ENCODE peak calls at places on chromosomes 3 and 15, in ten cellular contexts. One of them, this sample, is unnamed.

GRCh38 chr15:35309886-35310285 is 224.8 kb upstream of the NANOGP8 start:
- DNase-seq in cardiac fibroblast: no peak
- DNase-seq in tibial nerve: no peak
- DNase-seq in fibroblast of pulmonary artery: no peak
- DNase-seq in fibroblast of mammary gland: peak
- DNase-seq in astrocyte of the spinal cord: peak
- DNase-seq in AG09309: no peak
- DNase-seq in tibial artery: no peak
- DNase-seq in PC-9: no peak
- DNase-seq in right atrium auricular region: no peak
- DNase-seq in this sample: peak

GRCh38 chr3:64084640-64085039 is 61.3 kb upstream of the PSMD6 start:
- DNase-seq in cardiac fibroblast: peak
- DNase-seq in tibial nerve: no peak
- DNase-seq in fibroblast of pulmonary artery: peak
- DNase-seq in fibroblast of mammary gland: peak
- DNase-seq in astrocyte of the spinal cord: peak
- DNase-seq in AG09309: no peak
- DNase-seq in tibial artery: no peak
- DNase-seq in PC-9: peak
- DNase-seq in right atrium auricular region: no peak
- DNase-seq in this sample: peak

GRCh38 chr3:171813897-171814460 is 3.7 kb upstream of the PLD1 start:
- DNase-seq in cardiac fibroblast: peak
- DNase-seq in tibial nerve: no peak
- DNase-seq in fibroblast of pulmonary artery: peak
- DNase-seq in fibroblast of mammary gland: peak
- DNase-seq in astrocyte of the spinal cord: no peak
- DNase-seq in AG09309: no peak
- DNase-seq in tibial artery: peak
- DNase-seq in PC-9: peak
- DNase-seq in right atrium auricular region: peak
- DNase-seq in this sample: peak

GRCh38 chr15:61483599-61483998 is 254.5 kb upstream of the RORA start:
- DNase-seq in cardiac fibroblast: no peak
- DNase-seq in tibial nerve: no peak
- DNase-seq in fibroblast of pulmonary artery: no peak
- DNase-seq in fibroblast of mammary gland: no peak
- DNase-seq in astrocyte of the spinal cord: no peak
- DNase-seq in AG09309: no peak
- DNase-seq in tibial artery: no peak
- DNase-seq in PC-9: no peak
- DNase-seq in right atrium auricular region: no peak
- DNase-seq in this sample: no peak

GRCh38 chr15:57237282-57237642 is 139.0 kb upstream of the CGNL1 start:
- DNase-seq in cardiac fibroblast: no peak
- DNase-seq in tibial nerve: no peak
- DNase-seq in fibroblast of pulmonary artery: no peak
- DNase-seq in fibroblast of mammary gland: no peak
- DNase-seq in astrocyte of the spinal cord: no peak
- DNase-seq in AG09309: no peak
- DNase-seq in tibial artery: no peak
- DNase-seq in PC-9: no peak
- DNase-seq in right atrium auricular region: no peak
- DNase-seq in this sample: no peak

GRCh38 chr3:197748597-197749314 is 927 bp upstream of the FYTTD1 start:
- DNase-seq in cardiac fibroblast: no peak
- DNase-seq in tibial nerve: no peak
- DNase-seq in fibroblast of pulmonary artery: no peak
- DNase-seq in fibroblast of mammary gland: peak
- DNase-seq in astrocyte of the spinal cord: peak
- DNase-seq in AG09309: no peak
- DNase-seq in tibial artery: no peak
- DNase-seq in PC-9: no peak
- DNase-seq in right atrium auricular region: no peak
- DNase-seq in this sample: peak

GRCh38 chr3:99747915-99748314 is 69.7 kb upstream of the CMSS1 start:
- DNase-seq in cardiac fibroblast: peak
- DNase-seq in tibial nerve: no peak
- DNase-seq in fibroblast of pulmonary artery: peak
- DNase-seq in fibroblast of mammary gland: peak
- DNase-seq in astrocyte of the spinal cord: peak
- DNase-seq in AG09309: no peak
- DNase-seq in tibial artery: no peak
- DNase-seq in PC-9: peak
- DNase-seq in right atrium auricular region: no peak
- DNase-seq in this sample: peak

GRCh38 chr3:155195558-155195957 is 97.9 kb downstream of the STRIT1 start:
- DNase-seq in cardiac fibroblast: no peak
- DNase-seq in tibial nerve: no peak
- DNase-seq in fibroblast of pulmonary artery: no peak
- DNase-seq in fibroblast of mammary gland: no peak
- DNase-seq in astrocyte of the spinal cord: no peak
- DNase-seq in AG09309: no peak
- DNase-seq in tibial artery: no peak
- DNase-seq in PC-9: no peak
- DNase-seq in right atrium auricular region: no peak
- DNase-seq in this sample: no peak

GRCh38 chr15:74206801-74207281 is 4.3 kb upstream of the STRA6 start:
- DNase-seq in cardiac fibroblast: peak
- DNase-seq in tibial nerve: no peak
- DNase-seq in fibroblast of pulmonary artery: no peak
- DNase-seq in fibroblast of mammary gland: no peak
- DNase-seq in astrocyte of the spinal cord: peak
- DNase-seq in AG09309: no peak
- DNase-seq in tibial artery: no peak
- DNase-seq in PC-9: peak
- DNase-seq in right atrium auricular region: no peak
- DNase-seq in this sample: peak

GRCh38 chr3:23645533-23646196 is 160.1 kb upstream of the UBE2E1 start:
- DNase-seq in cardiac fibroblast: no peak
- DNase-seq in tibial nerve: no peak
- DNase-seq in fibroblast of pulmonary artery: no peak
- DNase-seq in fibroblast of mammary gland: no peak
- DNase-seq in astrocyte of the spinal cord: no peak
- DNase-seq in AG09309: no peak
- DNase-seq in tibial artery: no peak
- DNase-seq in PC-9: no peak
- DNase-seq in right atrium auricular region: no peak
- DNase-seq in this sample: no peak

GRCh38 chr3:43087249-43087776 is 18.6 kb downstream of the POMGNT2 start:
- DNase-seq in cardiac fibroblast: peak
- DNase-seq in tibial nerve: no peak
- DNase-seq in fibroblast of pulmonary artery: no peak
- DNase-seq in fibroblast of mammary gland: peak
- DNase-seq in astrocyte of the spinal cord: no peak
- DNase-seq in AG09309: no peak
- DNase-seq in tibial artery: no peak
- DNase-seq in PC-9: no peak
- DNase-seq in right atrium auricular region: no peak
- DNase-seq in this sample: peak

GRCh38 chr3:55522077-55522476 is 35.0 kb upstream of the WNT5A start:
- DNase-seq in cardiac fibroblast: no peak
- DNase-seq in tibial nerve: no peak
- DNase-seq in fibroblast of pulmonary artery: no peak
- DNase-seq in fibroblast of mammary gland: no peak
- DNase-seq in astrocyte of the spinal cord: no peak
- DNase-seq in AG09309: no peak
- DNase-seq in tibial artery: no peak
- DNase-seq in PC-9: no peak
- DNase-seq in right atrium auricular region: no peak
- DNase-seq in this sample: no peak

GRCh38 chr3:44050051-44050570 is 191.6 kb upstream of the TOPAZ1 start:
- DNase-seq in cardiac fibroblast: no peak
- DNase-seq in tibial nerve: no peak
- DNase-seq in fibroblast of pulmonary artery: no peak
- DNase-seq in fibroblast of mammary gland: no peak
- DNase-seq in astrocyte of the spinal cord: no peak
- DNase-seq in AG09309: no peak
- DNase-seq in tibial artery: no peak
- DNase-seq in PC-9: no peak
- DNase-seq in right atrium auricular region: no peak
- DNase-seq in this sample: no peak

GRCh38 chr3:71132995-71133730 is 450.4 kb downstream of the FOXP1 start:
- DNase-seq in cardiac fibroblast: no peak
- DNase-seq in tibial nerve: no peak
- DNase-seq in fibroblast of pulmonary artery: no peak
- DNase-seq in fibroblast of mammary gland: no peak
- DNase-seq in astrocyte of the spinal cord: no peak
- DNase-seq in AG09309: no peak
- DNase-seq in tibial artery: no peak
- DNase-seq in PC-9: no peak
- DNase-seq in right atrium auricular region: no peak
- DNase-seq in this sample: no peak

GRCh38 chr15:48059786-48060185 is 61.0 kb upstream of the SLC24A5 start:
- DNase-seq in cardiac fibroblast: peak
- DNase-seq in tibial nerve: peak
- DNase-seq in fibroblast of pulmonary artery: peak
- DNase-seq in fibroblast of mammary gland: no peak
- DNase-seq in astrocyte of the spinal cord: peak
- DNase-seq in AG09309: no peak
- DNase-seq in tibial artery: peak
- DNase-seq in PC-9: no peak
- DNase-seq in right atrium auricular region: no peak
- DNase-seq in this sample: peak

GRCh38 chr15:91941871-91942270 is 88.4 kb downstream of the SLCO3A1 start:
- DNase-seq in cardiac fibroblast: peak
- DNase-seq in tibial nerve: no peak
- DNase-seq in fibroblast of pulmonary artery: peak
- DNase-seq in fibroblast of mammary gland: peak
- DNase-seq in astrocyte of the spinal cord: no peak
- DNase-seq in AG09309: no peak
- DNase-seq in tibial artery: no peak
- DNase-seq in PC-9: no peak
- DNase-seq in right atrium auricular region: no peak
- DNase-seq in this sample: peak
- TF ChIP-seq CTCF in cardiac fibroblast: no peak
- TF ChIP-seq CTCF in tibial nerve: no peak
- TF ChIP-seq CTCF in fibroblast of pulmonary artery: no peak
- TF ChIP-seq CTCF in fibroblast of mammary gland: no peak
- TF ChIP-seq CTCF in astrocyte of the spinal cord: no peak
- TF ChIP-seq CTCF in AG09309: no peak
- TF ChIP-seq CTCF in tibial artery: no peak
- TF ChIP-seq CTCF in PC-9: peak
- TF ChIP-seq CTCF in right atrium auricular region: peak
- TF ChIP-seq CTCF in this sample: peak

GRCh38 chr3:15983693-15984092 is 185.9 kb upstream of the ANKRD28 start:
- DNase-seq in cardiac fibroblast: no peak
- DNase-seq in tibial nerve: no peak
- DNase-seq in fibroblast of pulmonary artery: no peak
- DNase-seq in fibroblast of mammary gland: no peak
- DNase-seq in astrocyte of the spinal cord: no peak
- DNase-seq in AG09309: no peak
- DNase-seq in tibial artery: no peak
- DNase-seq in PC-9: no peak
- DNase-seq in right atrium auricular region: no peak
- DNase-seq in this sample: peak
- H3K4me3 ChIP-seq in cardiac fibroblast: no peak
- H3K4me3 ChIP-seq in tibial nerve: no peak
- H3K4me3 ChIP-seq in fibroblast of pulmonary artery: no peak
- H3K4me3 ChIP-seq in fibroblast of mammary gland: no peak
- H3K4me3 ChIP-seq in astrocyte of the spinal cord: no peak
- H3K4me3 ChIP-seq in AG09309: no peak
- H3K4me3 ChIP-seq in tibial artery: no peak
- H3K4me3 ChIP-seq in PC-9: peak
- H3K4me3 ChIP-seq in right atrium auricular region: no peak
- H3K4me3 ChIP-seq in this sample: peak

DNA sequence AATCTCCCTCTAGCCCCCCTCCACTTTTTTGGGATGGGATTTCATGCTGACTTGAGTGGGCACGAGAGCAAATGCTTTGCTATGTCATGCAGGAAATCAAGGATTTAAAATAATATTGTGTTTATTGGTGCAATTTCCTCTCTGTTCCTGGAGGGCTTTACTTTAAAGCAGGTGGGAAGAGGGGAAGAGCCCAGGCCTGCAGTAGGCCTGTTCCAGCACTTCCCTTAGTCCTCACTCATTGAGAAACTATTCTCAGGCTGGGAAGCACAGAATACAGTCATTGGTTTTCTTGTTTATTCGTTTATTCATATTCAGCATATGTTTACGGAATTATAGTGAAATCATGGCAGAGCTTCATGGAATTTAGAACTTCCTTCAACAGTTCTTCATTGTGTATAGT is 41.7 kb upstream of the SPSB4 start:
- DNase-seq in cardiac fibroblast: no peak
- DNase-seq in tibial nerve: no peak
- DNase-seq in fibroblast of pulmonary artery: no peak
- DNase-seq in fibroblast of mammary gland: no peak
- DNase-seq in astrocyte of the spinal cord: no peak
- DNase-seq in AG09309: no peak
- DNase-seq in tibial artery: no peak
- DNase-seq in PC-9: no peak
- DNase-seq in right atrium auricular region: no peak
- DNase-seq in this sample: no peak
- TF ChIP-seq CTCF in cardiac fibroblast: no peak
- TF ChIP-seq CTCF in tibial nerve: no peak
- TF ChIP-seq CTCF in fibroblast of pulmonary artery: no peak
- TF ChIP-seq CTCF in fibroblast of mammary gland: no peak
- TF ChIP-seq CTCF in astrocyte of the spinal cord: no peak
- TF ChIP-seq CTCF in AG09309: no peak
- TF ChIP-seq CTCF in tibial artery: no peak
- TF ChIP-seq CTCF in PC-9: no peak
- TF ChIP-seq CTCF in right atrium auricular region: no peak
- TF ChIP-seq CTCF in this sample: no peak

GRCh38 chr3:12948371-12948770 is 107.0 kb upstream of the RPL32 start:
- DNase-seq in cardiac fibroblast: no peak
- DNase-seq in tibial nerve: no peak
- DNase-seq in fibroblast of pulmonary artery: no peak
- DNase-seq in fibroblast of mammary gland: peak
- DNase-seq in astrocyte of the spinal cord: peak
- DNase-seq in AG09309: no peak
- DNase-seq in tibial artery: no peak
- DNase-seq in PC-9: no peak
- DNase-seq in right atrium auricular region: no peak
- DNase-seq in this sample: peak

GRCh38 chr3:12946661-12947316 is 105.4 kb upstream of the RPL32 start:
- DNase-seq in cardiac fibroblast: no peak
- DNase-seq in tibial nerve: no peak
- DNase-seq in fibroblast of pulmonary artery: no peak
- DNase-seq in fibroblast of mammary gland: no peak
- DNase-seq in astrocyte of the spinal cord: peak
- DNase-seq in AG09309: no peak
- DNase-seq in tibial artery: no peak
- DNase-seq in PC-9: no peak
- DNase-seq in right atrium auricular region: no peak
- DNase-seq in this sample: peak

GRCh38 chr3:12948891-12949711 is 107.7 kb upstream of the RPL32 start:
- DNase-seq in cardiac fibroblast: peak
- DNase-seq in tibial nerve: no peak
- DNase-seq in fibroblast of pulmonary artery: peak
- DNase-seq in fibroblast of mammary gland: peak
- DNase-seq in astrocyte of the spinal cord: peak
- DNase-seq in AG09309: no peak
- DNase-seq in tibial artery: peak
- DNase-seq in PC-9: no peak
- DNase-seq in right atrium auricular region: no peak
- DNase-seq in this sample: peak

GRCh38 chr3:12946134-12946533 is 104.8 kb upstream of the RPL32 start:
- DNase-seq in cardiac fibroblast: no peak
- DNase-seq in tibial nerve: no peak
- DNase-seq in fibroblast of pulmonary artery: no peak
- DNase-seq in fibroblast of mammary gland: no peak
- DNase-seq in astrocyte of the spinal cord: no peak
- DNase-seq in AG09309: no peak
- DNase-seq in tibial artery: no peak
- DNase-seq in PC-9: no peak
- DNase-seq in right atrium auricular region: no peak
- DNase-seq in this sample: no peak

GRCh38 chr3:12947504-12948369 is 106.4 kb upstream of the RPL32 start:
- DNase-seq in cardiac fibroblast: peak
- DNase-seq in tibial nerve: peak
- DNase-seq in fibroblast of pulmonary artery: peak
- DNase-seq in fibroblast of mammary gland: peak
- DNase-seq in astrocyte of the spinal cord: peak
- DNase-seq in AG09309: no peak
- DNase-seq in tibial artery: peak
- DNase-seq in PC-9: peak
- DNase-seq in right atrium auricular region: no peak
- DNase-seq in this sample: peak
- H3K4me3 ChIP-seq in cardiac fibroblast: no peak
- H3K4me3 ChIP-seq in tibial nerve: no peak
- H3K4me3 ChIP-seq in fibroblast of pulmonary artery: no peak
- H3K4me3 ChIP-seq in fibroblast of mammary gland: no peak
- H3K4me3 ChIP-seq in astrocyte of the spinal cord: no peak
- H3K4me3 ChIP-seq in AG09309: no peak
- H3K4me3 ChIP-seq in tibial artery: no peak
- H3K4me3 ChIP-seq in PC-9: no peak
- H3K4me3 ChIP-seq in right atrium auricular region: no peak
- H3K4me3 ChIP-seq in this sample: no peak

This sample was measured in AG10803.